ENCODE peak calls at places on chromosomes 13 and 19, in seven cellular contexts. X is IMR-90, G is transverse colon, Y is H54, V is testis, H is GM12891, M is heart left ventricle. N is an unnamed sample.

GRCh38 chr13:25619897-25620296 is 248.1 kb downstream of the ATP8A2 start:
- DNase-seq in X (no peak), G (no peak), Y (no peak), V (no peak), H (no peak), M (no peak), N (no peak)

GRCh38 chr19:42277821-42278809 is 9.1 kb downstream of the CIC start:
- DNase-seq in X (no peak), G (no peak), Y (peak), V (peak), H (no peak), M (peak), N (no peak)

GRCh38 chr19:4597975-4598671 is 38.6 kb upstream of the SEMA6B start:
- DNase-seq in X (no peak), G (peak), Y (peak), V (peak), H (peak), M (no peak), N (peak)

GRCh38 chr13:88196106-88196505 is 524.9 kb downstream of the SLITRK5 start:
- DNase-seq in X (no peak), G (no peak), Y (no peak), V (no peak), H (no peak), M (no peak), N (no peak)

GRCh38 chr19:46812898-46813569 is 24.6 kb upstream of the SLC1A5 start:
- DNase-seq in X (no peak), G (no peak), Y (no peak), V (peak), H (no peak), M (peak), N (no peak)

GRCh38 chr19:33436360-33437345 is 63.1 kb downstream of the CEBPG start:
- DNase-seq in X (no peak), G (no peak), Y (no peak), V (no peak), H (no peak), M (no peak), N (no peak)

GRCh38 chr13:94825507-94825906 is 113.2 kb upstream of the SOX21 start:
- DNase-seq in X (no peak), G (peak), Y (no peak), V (peak), H (no peak), M (peak), N (no peak)

GRCh38 chr19:4229179-4229931 is at the start of gene EBI3:
- DNase-seq in X (peak), G (peak), Y (peak), V (peak), H (peak), M (peak), N (no peak)

GRCh38 chr13:73406454-73406853 is 347.6 kb downstream of the KLF5 start:
- DNase-seq in X (no peak), G (no peak), Y (no peak), V (no peak), H (no peak), M (no peak), N (no peak)

GRCh38 chr13:66879971-66880370 is 350.2 kb downstream of the PCDH9 start:
- DNase-seq in X (no peak), G (no peak), Y (no peak), V (no peak), H (no peak), M (no peak), N (no peak)

GRCh38 chr19:33376423-33376822 is 2.9 kb downstream of the CEBPG start:
- DNase-seq in X (peak), G (peak), Y (peak), V (no peak), H (no peak), M (peak), N (no peak)

DNA sequence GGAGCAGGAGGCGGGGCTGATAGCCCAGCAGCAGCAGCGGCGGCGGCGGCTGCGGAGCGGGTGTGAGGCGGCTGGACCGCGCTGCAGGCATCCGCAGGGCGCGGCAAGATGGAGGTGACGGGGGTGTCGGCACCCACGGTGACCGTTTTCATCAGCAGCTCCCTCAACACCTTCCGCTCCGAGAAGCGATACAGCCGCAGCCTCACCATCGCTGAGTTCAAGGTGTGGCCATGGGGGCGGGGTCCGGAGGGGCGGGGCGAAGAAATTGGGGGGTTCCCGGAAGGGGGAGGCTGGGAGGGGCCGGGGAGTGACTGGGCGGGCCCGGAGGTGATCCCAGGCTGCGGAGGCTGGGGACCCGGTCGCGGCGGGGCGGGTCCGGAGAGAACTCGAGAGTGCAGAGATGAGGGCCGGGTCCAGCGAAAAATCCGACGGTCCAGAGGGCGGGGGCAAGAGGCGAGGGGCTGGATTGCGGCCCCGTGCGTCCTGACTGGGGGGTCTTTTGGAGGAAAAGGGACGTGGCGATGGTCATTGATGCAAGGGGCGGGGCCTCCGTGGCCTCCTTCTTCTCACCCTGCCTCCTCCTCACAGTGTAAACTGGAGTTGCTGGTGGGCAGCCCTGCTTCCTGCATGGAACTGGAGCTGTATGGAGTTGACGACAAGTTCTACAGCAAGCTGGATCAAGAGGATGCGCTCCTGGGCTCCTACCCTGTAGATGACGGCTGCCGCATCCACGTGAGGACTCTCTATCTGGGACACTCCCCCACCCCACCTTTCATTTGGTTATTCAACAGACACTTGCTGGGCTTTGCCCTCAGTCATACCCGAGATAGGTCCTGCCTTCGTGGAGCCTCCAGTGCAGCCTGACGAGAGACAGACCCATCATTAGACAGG is at the start of gene TBCB:
- DNase-seq in X (peak), G (peak), Y (peak), V (peak), H (peak), M (peak), N (no peak)
- TF ChIP-seq POLR2A in X (peak), G (peak), Y (peak), V (no peak), H (peak), M (no peak), N (no peak)

GRCh38 chr19:8323781-8324185 is 2.5 kb downstream of the RPS28 start:
- DNase-seq in X (no peak), G (no peak), Y (no peak), V (no peak), H (no peak), M (no peak), N (peak)

GRCh38 chr19:8322638-8322997 is 1.3 kb downstream of the RPS28 start:
- DNase-seq in X (no peak), G (no peak), Y (no peak), V (no peak), H (no peak), M (no peak), N (no peak)

GRCh38 chr19:8321760-8322637 is 703 bp downstream of the RPS28 start:
- DNase-seq in X (no peak), G (no peak), Y (no peak), V (no peak), H (no peak), M (no peak), N (peak)

GRCh38 chr19:8325454-8325853 is 4.2 kb downstream of the RPS28 start:
- DNase-seq in X (no peak), G (no peak), Y (no peak), V (no peak), H (no peak), M (no peak), N (no peak)

GRCh38 chr19:8324186-8325050 is 3.1 kb downstream of the RPS28 start:
- DNase-seq in X (no peak), G (no peak), Y (no peak), V (no peak), H (no peak), M (peak), N (no peak)
- TF ChIP-seq POLR2A in X (no peak), G (no peak), Y (no peak), V (no peak), H (peak), M (no peak), N (peak)

GRCh38 chr19:48738557-48739399 is 1.6 kb downstream of the RASIP1 start:
- DNase-seq in X (peak), G (peak), Y (peak), V (peak), H (peak), M (peak), N (peak)

GRCh38 chr19:48739400-48739825 is 997 bp downstream of the RASIP1 start:
- DNase-seq in X (no peak), G (no peak), Y (no peak), V (no peak), H (no peak), M (no peak), N (no peak)

GRCh38 chr19:48741222-48741999 is 1.0 kb upstream of the RASIP1 start:
- DNase-seq in X (no peak), G (peak), Y (no peak), V (peak), H (no peak), M (peak), N (peak)

GRCh38 chr19:48740705-48741030 is 258 bp upstream of the RASIP1 start:
- DNase-seq in X (no peak), G (no peak), Y (no peak), V (no peak), H (no peak), M (no peak), N (no peak)

GRCh38 chr19:48739835-48740704 is at the start of gene RASIP1:
- DNase-seq in X (no peak), G (no peak), Y (no peak), V (no peak), H (no peak), M (peak), N (no peak)
- TF ChIP-seq POLR2A in X (no peak), G (no peak), Y (no peak), V (no peak), H (no peak), M (no peak), N (no peak)

GRCh38 chr19:2977001-2977685 is at the start of gene TLE6:
- DNase-seq in X (peak), G (peak), Y (peak), V (peak), H (peak), M (peak), N (peak)
- TF ChIP-seq POLR2A in X (no peak), G (no peak), Y (no peak), V (no peak), H (peak), M (no peak), N (no peak)

DNA sequence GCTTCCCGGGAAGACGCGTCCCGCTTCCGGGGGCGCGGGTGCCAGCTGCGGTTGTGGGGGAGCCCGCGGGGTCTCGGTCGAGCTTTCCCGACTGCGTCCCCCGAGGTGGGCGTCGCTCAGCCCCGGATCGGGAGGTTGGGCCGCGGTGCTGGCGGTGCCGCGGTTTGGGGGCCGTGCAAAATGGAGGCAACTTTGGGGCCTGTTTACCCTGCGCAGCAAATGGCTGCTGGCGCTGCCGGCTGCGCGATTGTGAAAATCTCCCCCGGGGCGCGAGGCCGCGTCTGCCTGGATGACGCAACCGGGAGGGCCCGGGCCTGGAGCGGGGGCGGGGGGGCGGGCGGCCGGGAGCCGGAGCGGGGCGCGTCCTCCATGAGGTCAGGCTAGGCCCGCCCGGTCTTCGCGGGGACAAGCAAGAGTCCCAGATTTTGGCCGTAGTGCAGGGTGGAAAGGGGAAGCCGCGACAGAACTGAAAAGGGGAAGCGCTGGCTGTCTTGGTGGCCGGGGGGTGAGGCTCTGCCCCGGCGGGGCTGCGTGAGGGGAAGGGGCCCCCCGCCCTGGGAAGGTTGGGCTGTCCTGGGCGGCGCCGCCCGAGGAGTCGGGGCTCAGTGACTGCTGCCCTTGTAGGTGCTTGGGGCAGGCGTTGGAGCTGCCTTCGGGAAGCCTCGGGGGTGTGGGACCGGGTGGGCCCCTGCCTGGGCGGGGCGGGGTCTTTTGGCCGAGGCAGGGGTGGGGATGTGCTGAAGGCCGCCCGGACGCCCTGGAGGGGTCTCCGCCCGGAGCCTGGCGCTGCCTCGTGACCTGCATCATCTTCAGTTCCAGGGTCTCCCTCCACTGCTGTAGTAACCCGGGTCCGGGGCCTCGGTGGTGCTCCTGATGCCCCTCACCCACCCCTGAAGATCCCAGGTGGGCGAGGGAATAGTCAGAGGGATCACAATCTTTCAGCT is 11.1 kb downstream of the PEAK3 start:
- DNase-seq in X (peak), G (peak), Y (peak), V (peak), H (no peak), M (peak), N (peak)
- TF ChIP-seq POLR2A in X (peak), G (peak), Y (no peak), V (no peak), H (peak), M (no peak), N (peak)

DNA sequence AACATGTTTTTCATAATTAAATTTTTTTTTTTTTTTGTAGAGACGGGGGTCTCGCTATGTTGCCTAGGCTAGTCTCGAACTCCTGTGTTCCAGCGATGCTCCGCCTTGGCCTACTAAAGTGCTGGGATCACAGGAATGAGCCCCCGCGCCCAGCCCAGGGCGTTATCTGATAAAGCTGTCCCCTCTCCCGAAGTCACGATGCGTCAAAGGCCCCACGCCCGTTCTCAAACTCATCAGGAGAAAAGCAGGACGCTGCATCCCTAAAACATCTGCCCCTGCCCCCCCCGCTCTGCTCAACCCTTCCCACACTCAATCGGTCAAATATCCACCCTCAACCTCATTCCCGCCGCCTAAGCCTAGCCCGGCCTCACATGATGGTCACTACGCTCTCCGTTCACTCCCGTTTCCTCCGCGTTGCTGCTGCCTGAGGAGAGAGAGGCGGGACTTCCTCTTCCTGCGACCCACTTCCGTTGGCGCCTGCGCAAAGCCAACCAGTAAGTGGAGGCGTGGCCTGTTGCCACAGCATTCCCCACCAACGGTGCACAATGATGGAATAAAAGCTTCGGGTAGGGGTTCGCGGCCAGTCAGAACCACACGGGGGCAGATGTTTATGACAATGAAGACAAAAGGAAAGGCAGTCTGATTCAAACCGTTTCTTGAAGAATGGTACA is at the start of gene SNRPD2:
- DNase-seq in X (peak), G (peak), Y (peak), V (peak), H (peak), M (peak), N (peak)
- TF ChIP-seq POLR2A in X (peak), G (peak), Y (peak), V (peak), H (peak), M (no peak), N (peak)

DNA sequence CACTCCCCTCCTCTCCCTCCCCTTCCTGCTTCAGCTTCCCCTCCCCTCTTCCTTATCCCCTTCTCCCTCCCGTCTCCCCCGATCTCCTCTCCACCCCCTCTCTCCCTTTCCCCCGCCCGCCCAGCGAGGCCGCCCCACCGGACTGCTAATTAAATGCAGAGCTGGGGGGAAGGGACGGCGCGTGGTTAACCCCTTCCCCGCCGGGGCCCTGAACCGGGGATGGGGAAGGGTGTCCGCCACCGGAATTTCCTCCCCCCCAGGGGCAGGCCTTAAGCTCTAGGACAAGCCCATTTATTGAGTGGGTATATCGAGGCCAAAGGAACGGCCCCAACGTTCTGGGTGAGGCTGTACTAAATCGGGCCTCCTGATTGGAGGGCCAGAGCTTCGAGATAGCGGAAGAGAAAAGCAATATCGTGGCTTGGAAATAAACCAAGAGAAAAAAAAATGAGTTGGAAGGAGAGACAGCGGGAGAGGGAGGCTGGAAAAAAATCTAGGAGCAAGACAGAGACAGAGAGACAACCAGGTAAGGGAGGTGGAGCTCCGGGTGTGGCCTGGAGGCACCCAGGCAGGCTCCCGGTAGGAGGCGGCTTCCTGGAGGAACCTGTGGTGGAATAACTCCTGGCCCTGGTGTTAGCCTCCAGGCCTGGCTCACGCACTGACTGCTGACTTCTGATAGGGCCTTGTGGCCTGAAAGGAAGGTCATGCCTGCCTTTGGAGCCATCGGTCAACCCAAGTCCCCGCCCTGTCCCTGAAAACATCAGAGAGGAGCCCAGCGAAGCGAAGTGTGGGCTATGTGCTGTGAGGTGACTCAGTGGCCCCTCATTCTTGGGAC is 11.6 kb upstream of the JUND start:
- DNase-seq in X (peak), G (peak), Y (peak), V (peak), H (no peak), M (peak), N (peak)
- TF ChIP-seq POLR2A in X (no peak), G (no peak), Y (peak), V (no peak), H (no peak), M (no peak), N (peak)